ENCODE peak calls at places on chromosomes 5 and 9, in five cellular contexts. V, H, Z, O and Y are unnamed samples.
A peak's percentile ranks its signal among the peaks of the same experiment; 100 is the strongest.

GRCh38 chr5:178533136-178533535 is 57.1 kb downstream of the COL23A1 start:
- DNase-seq in H (no peak), Z (no peak), V (no peak), O (no peak), Y (no peak)

GRCh38 chr5:103232393-103232999 is 26.1 kb upstream of the MACIR start:
- DNase-seq in O (peak; percentile 47), Z (no peak), H (no peak), V (peak; percentile 53), Y (peak; percentile 22)

GRCh38 chr9:13688990-13689600 is 409.6 kb upstream of the MPDZ start:
- DNase-seq in H (no peak), Z (no peak), V (peak; percentile 24), O (peak; percentile 33), Y (peak; percentile 9)

GRCh38 chr5:18527017-18527416 is 892.8 kb downstream of the TAF11L14 start:
- DNase-seq in V (no peak), H (no peak), Z (no peak), O (no peak), Y (no peak)

GRCh38 chr5:177479774-177480173 is 6.3 kb upstream of the DBN1 start:
- DNase-seq in H (no peak), O (no peak), V (peak; percentile 57), Z (no peak), Y (no peak)

GRCh38 chr5:143515829-143516228 is 112.3 kb upstream of the NR3C1 start:
- DNase-seq in V (peak; percentile 25), H (no peak), O (no peak), Z (no peak), Y (no peak)

GRCh38 chr9:92176068-92176799 is 61.0 kb upstream of the SPTLC1 start:
- DNase-seq in H (no peak), Z (no peak), V (no peak), O (peak; percentile 17), Y (no peak)

GRCh38 chr5:116571568-116572321 is 2.9 kb downstream of the SEMA6A start:
- DNase-seq in V (peak; percentile 7), H (no peak), Z (no peak), O (no peak), Y (no peak)

GRCh38 chr9:68507098-68507795 is 33.4 kb downstream of the TMEM252 start:
- DNase-seq in H (no peak), Z (no peak), V (peak; percentile 16), O (peak; percentile 25), Y (peak; percentile 16)

GRCh38 chr9:100379862-100380261 is 27.1 kb upstream of the TEX10 start:
- DNase-seq in V (peak; percentile 79), H (no peak), Z (peak; percentile 53), O (peak; percentile 80), Y (peak; percentile 20)

GRCh38 chr9:77402286-77402685 is 225.0 kb downstream of the VPS13A start:
- DNase-seq in Z (no peak), O (peak; percentile 43), H (no peak), V (peak; percentile 45), Y (no peak)

GRCh38 chr5:129110742-129111141 is 16.2 kb downstream of the ISOC1 start:
- DNase-seq in O (peak; percentile 53), V (no peak), H (no peak), Z (no peak), Y (no peak)

GRCh38 chr9:113617550-113617949 is 154.0 kb downstream of the RGS3 start:
- DNase-seq in V (no peak), O (no peak), H (no peak), Z (no peak), Y (no peak)

GRCh38 chr9:124504530-124505005 is 2.6 kb downstream of the NR5A1 start:
- DNase-seq in V (no peak), H (no peak), O (no peak), Z (no peak), Y (no peak)

GRCh38 chr9:136546697-136547481 is 1.0 kb upstream of the NOTCH1 start:
- DNase-seq in Z (no peak), O (peak; percentile 38), V (no peak), H (no peak), Y (no peak)

GRCh38 chr5:73031839-73032238 is 76.0 kb downstream of the FCHO2 start:
- DNase-seq in V (peak; percentile 65), H (no peak), O (peak; percentile 75), Z (peak; percentile 51), Y (peak; percentile 24)

GRCh38 chr9:33116855-33117254 is 40.4 kb upstream of the SMU1 start:
- DNase-seq in Z (no peak), O (no peak), H (no peak), V (no peak), Y (no peak)

GRCh38 chr5:92180406-92180805 is 797.3 kb upstream of the ARRDC3 start:
- DNase-seq in H (no peak), O (no peak), Z (no peak), V (no peak), Y (no peak)

GRCh38 chr9:128142061-128142460 is 7.2 kb upstream of the LCN2 start:
- DNase-seq in H (no peak), O (no peak), V (no peak), Z (no peak), Y (no peak)

GRCh38 chr9:71767421-71768321 is 642 bp downstream of the CEMIP2 start:
- DNase-seq in Z (no peak), O (no peak), V (no peak), H (no peak), Y (no peak)

GRCh38 chr5:33837301-33837700 is 54.5 kb downstream of the ADAMTS12 start:
- DNase-seq in O (no peak), H (no peak), Z (no peak), V (no peak), Y (no peak)

GRCh38 chr9:85599540-85600140 is 142.1 kb downstream of the AGTPBP1 start:
- DNase-seq in V (peak; percentile 13), Z (peak; percentile 12), H (no peak), O (no peak), Y (no peak)

GRCh38 chr9:4510546-4511322 is 20.5 kb downstream of the SLC1A1 start:
- DNase-seq in H (no peak), O (peak; percentile 58), Z (no peak), V (no peak), Y (no peak)

GRCh38 chr5:67009028-67009427 is 187.6 kb downstream of the CD180 start:
- DNase-seq in Z (no peak), V (no peak), H (no peak), O (no peak), Y (no peak)

GRCh38 chr9:113598451-113598850 is 134.9 kb downstream of the RGS3 start:
- DNase-seq in O (no peak), Z (no peak), H (no peak), V (no peak), Y (no peak)

GRCh38 chr9:75588808-75589207 is 301.7 kb upstream of the PCSK5 start:
- DNase-seq in H (no peak), V (no peak), O (no peak), Z (no peak), Y (no peak)
- TF ChIP-seq CTCF in H (no peak), V (no peak), O (peak; percentile 26), Z (no peak), Y (peak; percentile 4)

GRCh38 chr5:136191304-136192014 is 1.5 kb downstream of the SMIM32 start:
- DNase-seq in V (no peak), O (peak; percentile 55), Z (no peak), H (no peak), Y (no peak)
- H3K4me3 ChIP-seq in V (no peak overlapping the region), O (peak overlapping the region; percentile 29), Z (peak overlapping the region; percentile 45), H (peak overlapping the region; percentile 33), Y (peak overlapping the region; percentile 33)

GRCh38 chr5:78509884-78510769 is 138.4 kb downstream of the LHFPL2 start:
- DNase-seq in Z (no peak), O (no peak), H (no peak), V (no peak), Y (no peak)
- TF ChIP-seq CTCF in Z (no peak), O (no peak), H (peak; percentile 36), V (no peak), Y (no peak)

DNA sequence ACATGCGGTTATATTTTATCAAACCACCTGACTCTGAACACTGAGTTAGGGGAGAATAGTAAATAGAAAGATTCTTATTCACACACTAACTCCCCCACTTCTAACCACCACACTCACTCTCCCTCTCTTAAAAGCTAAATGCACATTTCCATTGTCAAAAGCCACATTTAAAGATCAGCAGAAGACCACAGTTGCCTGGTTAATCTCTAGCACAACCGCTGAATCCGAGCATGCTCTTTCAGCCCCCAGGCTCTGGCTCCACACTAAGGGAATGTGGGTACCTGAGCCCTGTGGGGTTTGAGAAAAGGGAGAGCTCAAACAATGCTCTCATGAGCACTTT is 35.7 kb downstream of the PFDN1 start:
- DNase-seq in Z (no peak), O (no peak), H (no peak), V (no peak), Y (no peak)
- H3K4me3 ChIP-seq in Z (no peak overlapping the region), O (no peak overlapping the region), H (no peak overlapping the region), V (no peak overlapping the region), Y (no peak overlapping the region)

GRCh38 chr9:112572416-112572815 is 85.8 kb downstream of the KIAA1958 start:
- DNase-seq in V (no peak), O (no peak), H (no peak), Z (no peak), Y (no peak)
- TF ChIP-seq CTCF in V (no peak), O (no peak), H (no peak), Z (no peak), Y (no peak)

GRCh38 chr5:130727834-130728233 is 437.2 kb downstream of the HINT1 start:
- DNase-seq in H (no peak), O (no peak), V (no peak), Z (no peak), Y (no peak)

DNA sequence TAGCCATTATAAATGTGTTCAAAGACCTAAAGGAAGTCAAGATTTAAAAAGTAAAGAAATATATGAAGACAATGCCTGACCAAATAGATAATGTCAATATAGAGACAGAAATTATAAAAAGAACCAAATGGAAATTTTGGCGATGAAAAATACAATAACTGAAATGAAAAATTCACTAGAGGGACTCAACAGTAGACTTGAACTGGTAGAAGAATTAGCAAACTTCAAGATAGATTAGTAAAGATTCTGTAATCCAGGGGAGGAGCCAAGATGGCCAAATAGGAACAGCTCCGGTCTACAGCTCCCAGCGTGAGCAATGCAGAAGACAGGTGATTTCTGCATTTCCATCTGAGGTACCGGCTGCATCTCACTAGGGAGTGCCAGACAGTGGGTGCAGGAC is 433.2 kb downstream of the HINT1 start:
- DNase-seq in H (no peak), O (no peak), V (no peak), Z (no peak), Y (no peak)
- H3K4me3 ChIP-seq in H (no peak overlapping the region), O (no peak overlapping the region), V (no peak overlapping the region), Z (no peak overlapping the region), Y (no peak overlapping the region)

GRCh38 chr5:150122158-150122510 is 33.5 kb downstream of the PDGFRB start:
- DNase-seq in O (peak; percentile 27), H (no peak), V (no peak), Z (no peak), Y (no peak)
- TF ChIP-seq CTCF in O (peak; percentile 64), H (no peak), V (peak; percentile 47), Z (peak; percentile 33), Y (peak; percentile 47)

GRCh38 chr5:76351577-76351976 is 51.5 kb upstream of the IQGAP2 start:
- DNase-seq in V (no peak), O (no peak), Z (no peak), H (no peak), Y (no peak)
- H3K4me3 ChIP-seq in V (no peak overlapping the region), O (no peak overlapping the region), Z (no peak overlapping the region), H (no peak overlapping the region), Y (no peak overlapping the region)